ENCODE peak calls at places on chromosomes 1 and 21, in four cellular contexts. G, J, S and R are unnamed samples.

GRCh38 chr1:67716800-67717199 is 31.8 kb downstream of the GADD45A start:
- DNase-seq in G (peak), J (peak), S (no peak), R (no peak)

GRCh38 chr21:37338671-37339526 is 27.7 kb upstream of the DYRK1A start:
- DNase-seq in G (peak), J (peak), S (peak), R (peak)

GRCh38 chr1:71850515-71850914 is 431.8 kb downstream of the NEGR1 start:
- DNase-seq in J (peak), S (no peak), G (no peak), R (no peak)

GRCh38 chr1:111045033-111045722 is 81.5 kb upstream of the LRIF1 start:
- DNase-seq in J (no peak), G (peak), S (no peak), R (no peak)

GRCh38 chr1:244419004-244419403 is 32.7 kb downstream of the ADSS2 start:
- DNase-seq in S (no peak), G (peak), J (no peak), R (peak)

GRCh38 chr1:28602536-28603439 is 10.7 kb downstream of the RAB42 start:
- DNase-seq in G (peak), S (peak), J (peak), R (peak)

GRCh38 chr1:112803906-112804762 is 89.0 kb upstream of the PPM1J start:
- DNase-seq in S (peak), G (peak), J (peak), R (peak)

GRCh38 chr21:29078884-29079765 is 5.7 kb upstream of the CCT8 start:
- DNase-seq in J (peak), S (no peak), G (peak), R (no peak)

GRCh38 chr1:159831696-159832225 is 5.1 kb downstream of the SLAMF8 start:
- DNase-seq in J (no peak), G (no peak), S (no peak), R (no peak)

GRCh38 chr1:154607084-154607747 is 770 bp downstream of the ADAR start:
- DNase-seq in J (peak), S (no peak), G (peak), R (no peak)

GRCh38 chr1:192696082-192696481 is 60.1 kb downstream of the RGS13 start:
- DNase-seq in G (no peak), J (no peak), S (no peak), R (no peak)

GRCh38 chr1:47940779-47941178 is 56.4 kb downstream of the TRABD2B start:
- DNase-seq in J (peak), G (no peak), S (no peak), R (no peak)

GRCh38 chr1:153697873-153698647 is 19.6 kb downstream of the NPR1 start:
- DNase-seq in S (no peak), G (no peak), J (peak), R (no peak)

GRCh38 chr1:114559356-114559755 is 22.1 kb downstream of the BCAS2 start:
- DNase-seq in S (no peak), J (no peak), G (no peak), R (no peak)

GRCh38 chr1:47551971-47552528 is 114.2 kb downstream of the FOXD2 start:
- DNase-seq in J (no peak), G (no peak), S (no peak), R (no peak)

GRCh38 chr1:244322181-244322580 is 129.5 kb downstream of the ADSS2 start:
- DNase-seq in J (peak), G (no peak), S (no peak), R (no peak)

GRCh38 chr21:45496968-45497845 is 45.0 kb downstream of the SLC19A1 start:
- DNase-seq in S (no peak), G (no peak), J (no peak), R (no peak)

GRCh38 chr1:158821723-158822122 is 9.4 kb upstream of the MNDA start:
- DNase-seq in J (no peak), G (no peak), S (no peak), R (no peak)

GRCh38 chr1:5724847-5725246 is 267.4 kb downstream of the NPHP4 start:
- DNase-seq in S (no peak), J (no peak), G (no peak), R (no peak)

GRCh38 chr1:146007048-146007784 is 10.8 kb upstream of the TXNIP start:
- DNase-seq in J (peak), S (peak), G (peak), R (peak)

GRCh38 chr21:42760977-42761751 is 107.7 kb downstream of the PDE9A start:
- DNase-seq in J (no peak), G (no peak), S (no peak), R (no peak)

GRCh38 chr1:224929335-224930237 is at the start of gene DNAH14:
- DNase-seq in J (peak), S (peak), G (peak), R (peak)

GRCh38 chr1:208601569-208601968 is 357.4 kb upstream of the PLXNA2 start:
- DNase-seq in S (no peak), G (no peak), J (no peak), R (no peak)

GRCh38 chr1:119097380-119097779 is 43.1 kb downstream of the WARS2 start:
- DNase-seq in S (peak), G (peak), J (peak), R (no peak)

GRCh38 chr1:36212782-36213181 is 11.5 kb upstream of the THRAP3 start:
- DNase-seq in J (no peak), G (no peak), S (no peak), R (no peak)

GRCh38 chr1:182806015-182806678 is 16.6 kb downstream of the NPL start:
- DNase-seq in S (no peak), G (peak), J (no peak), R (no peak)

GRCh38 chr1:202579806-202580205 is 130.4 kb downstream of the SYT2 start:
- DNase-seq in G (peak), J (peak), S (peak), R (no peak)

GRCh38 chr21:21688877-21689276 is 690.7 kb downstream of the NCAM2 start:
- DNase-seq in J (peak), S (peak), G (peak), R (no peak)

GRCh38 chr1:93080424-93080823 is 1.3 kb downstream of the MTF2 start:
- DNase-seq in S (peak), J (peak), G (peak), R (peak)

GRCh38 chr1:231420299-231420958 is 1.7 kb downstream of the EGLN1 start:
- DNase-seq in S (no peak), J (peak), G (peak), R (no peak)

GRCh38 chr1:218498061-218498938 is 153.2 kb downstream of the TGFB2 start:
- DNase-seq in J (peak), S (no peak), G (peak), R (no peak)

GRCh38 chr1:117336087-117336817 is 31.0 kb upstream of the MAN1A2 start:
- DNase-seq in J (no peak), S (no peak), G (peak), R (no peak)

GRCh38 chr1:241356519-241357365 is at the start of gene RGS7:
- DNase-seq in S (no peak), G (no peak), J (peak), R (no peak)

GRCh38 chr1:6025269-6026094 is 20.2 kb upstream of the KCNAB2 start:
- DNase-seq in S (no peak), G (no peak), J (no peak), R (peak)

GRCh38 chr21:36359185-36359584 is 26.0 kb upstream of the CHAF1B start:
- DNase-seq in J (no peak), S (no peak), G (no peak), R (no peak)

GRCh38 chr1:8408151-8408839 is 90.4 kb downstream of the SLC45A1 start:
- DNase-seq in G (peak), J (peak), S (peak), R (peak)

GRCh38 chr1:7551442-7551841 is 219.7 kb upstream of the VAMP3 start:
- DNase-seq in S (no peak), J (no peak), G (no peak), R (no peak)

GRCh38 chr21:32645261-32646182 is 33.3 kb upstream of the CFAP298 start:
- DNase-seq in S (no peak), G (no peak), J (no peak), R (no peak)

GRCh38 chr21:38913120-38913975 is 107.6 kb downstream of the ETS2 start:
- DNase-seq in J (peak), S (peak), G (peak), R (peak)

GRCh38 chr1:9881838-9882249 is 28.2 kb downstream of the CTNNBIP1 start:
- DNase-seq in G (peak), S (peak), J (peak), R (no peak)

DNA sequence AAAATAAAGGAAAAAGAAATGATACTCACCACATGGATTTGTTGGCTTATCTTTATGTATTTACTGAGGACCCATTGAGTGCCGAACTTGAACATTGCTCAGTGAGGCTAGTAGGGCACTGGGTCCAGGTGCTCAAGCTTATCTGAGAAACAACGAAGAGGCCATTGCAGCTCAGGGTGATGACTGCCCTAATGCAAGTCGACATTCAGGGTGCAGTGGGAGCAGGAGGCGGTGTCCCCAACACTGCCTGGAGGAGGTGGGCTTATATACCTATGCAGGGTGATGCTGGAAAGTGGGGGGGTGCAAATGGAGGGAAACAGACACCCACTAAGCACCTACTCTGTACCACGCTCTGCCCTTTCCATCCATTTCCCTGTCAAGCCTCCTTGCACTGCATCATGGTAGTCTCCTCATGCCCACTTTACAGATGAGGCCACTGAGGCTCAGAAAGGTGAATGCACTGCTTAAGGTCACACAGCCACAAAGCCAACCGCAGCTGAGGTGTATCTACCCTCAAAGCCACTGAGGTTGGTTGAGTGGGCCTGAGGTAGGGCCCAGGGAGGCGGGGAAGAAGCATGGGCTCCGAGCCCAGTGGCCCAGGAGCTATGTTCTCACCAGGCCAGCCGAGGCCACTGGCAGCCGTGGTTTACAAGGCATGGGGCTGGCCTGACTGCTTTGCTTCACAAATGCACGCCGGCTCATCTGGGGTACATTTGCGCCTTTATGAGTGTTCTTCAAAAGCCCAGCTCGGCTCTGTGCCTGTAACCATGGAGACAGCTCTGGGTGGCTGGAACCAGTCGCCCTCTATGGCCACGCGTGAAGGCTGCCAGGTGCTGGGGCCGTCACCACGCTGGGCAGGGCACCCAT is 103.8 kb downstream of the EPHB2 start:
- DNase-seq in S (no peak), J (peak), G (no peak), R (no peak)
- TF ChIP-seq CTCF in S (no peak), J (no peak), G (no peak), R (no peak)

GRCh38 chr1:150576794-150577556 is 2.4 kb downstream of the MCL1 start:
- DNase-seq in G (peak), S (no peak), J (no peak), R (no peak)

GRCh38 chr1:150576367-150576711 is 3.1 kb downstream of the MCL1 start:
- DNase-seq in S (no peak), G (no peak), J (no peak), R (no peak)

GRCh38 chr1:150575518-150576366 is 3.7 kb downstream of the MCL1 start:
- DNase-seq in J (peak), G (no peak), S (no peak), R (no peak)

GRCh38 chr1:150574260-150575071 is 4.9 kb downstream of the MCL1 start:
- DNase-seq in S (no peak), G (no peak), J (peak), R (no peak)

DNA sequence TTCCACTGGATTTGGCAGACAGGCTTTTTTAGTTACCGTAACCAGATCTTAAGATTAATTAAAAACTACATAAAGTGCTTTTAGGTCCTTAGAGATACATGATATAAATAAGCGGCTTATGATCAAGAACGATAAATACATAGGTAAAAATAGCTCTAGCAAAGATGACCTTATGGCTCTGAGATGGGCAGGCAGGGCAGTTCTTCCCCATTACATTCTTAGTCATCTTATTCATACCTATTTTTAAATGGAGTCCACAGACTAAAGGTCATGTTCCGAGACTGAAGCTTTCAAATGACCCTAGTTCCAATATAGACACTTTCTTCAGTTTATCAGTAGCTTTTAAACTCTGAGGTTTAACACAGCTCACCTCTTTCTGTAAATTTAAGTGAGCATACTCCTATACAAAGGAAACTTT is 4.3 kb downstream of the MCL1 start:
- DNase-seq in S (no peak), G (no peak), J (no peak), R (no peak)
- H3K4me3 ChIP-seq in S (peak), G (peak), J (peak), R (peak)

DNA sequence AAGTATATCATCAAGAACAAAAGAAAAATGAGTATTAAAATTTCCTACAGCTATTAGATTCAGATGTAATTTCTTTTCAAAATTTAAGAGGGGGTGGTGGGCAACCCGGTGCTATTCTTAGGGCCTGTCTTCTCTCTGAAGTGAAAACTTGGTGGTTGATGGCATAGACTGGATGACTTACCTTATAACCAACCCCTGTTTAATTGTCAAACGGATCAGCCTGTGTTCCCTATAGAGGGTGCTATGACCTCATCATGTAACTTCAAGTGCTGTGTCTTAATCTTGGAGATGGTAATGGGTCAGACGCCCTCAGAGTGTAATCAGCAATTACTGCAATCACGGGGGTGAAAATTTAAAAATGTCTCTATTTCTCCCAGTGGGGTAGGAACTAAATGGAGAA is 176.2 kb downstream of the PCP4 start:
- DNase-seq in J (no peak), S (no peak), G (no peak), R (no peak)
- TF ChIP-seq CTCF in J (no peak), S (no peak), G (no peak), R (no peak)

DNA sequence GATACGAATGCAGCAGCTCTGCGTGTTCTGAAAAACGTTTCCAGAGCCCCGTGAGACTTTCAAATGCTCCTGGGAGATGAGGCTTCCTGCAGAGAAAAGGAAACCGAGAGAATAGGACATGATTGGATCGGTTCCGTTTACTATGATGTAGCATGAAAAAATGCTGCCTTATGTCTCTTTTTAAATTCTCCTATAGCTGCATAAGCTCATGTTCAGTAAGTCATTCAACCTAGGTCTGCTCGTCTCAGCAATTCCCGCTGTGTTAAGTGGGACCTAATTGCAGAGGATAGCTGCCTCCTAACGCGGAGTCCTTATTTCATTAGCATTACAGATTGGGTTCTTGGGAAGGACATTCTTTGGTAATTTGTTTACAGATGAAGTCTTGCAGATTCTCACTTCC is 165.3 kb downstream of the GALNT2 start:
- DNase-seq in J (peak), S (no peak), G (no peak), R (no peak)
- H3K4me3 ChIP-seq in J (no peak), S (no peak), G (no peak), R (no peak)

DNA sequence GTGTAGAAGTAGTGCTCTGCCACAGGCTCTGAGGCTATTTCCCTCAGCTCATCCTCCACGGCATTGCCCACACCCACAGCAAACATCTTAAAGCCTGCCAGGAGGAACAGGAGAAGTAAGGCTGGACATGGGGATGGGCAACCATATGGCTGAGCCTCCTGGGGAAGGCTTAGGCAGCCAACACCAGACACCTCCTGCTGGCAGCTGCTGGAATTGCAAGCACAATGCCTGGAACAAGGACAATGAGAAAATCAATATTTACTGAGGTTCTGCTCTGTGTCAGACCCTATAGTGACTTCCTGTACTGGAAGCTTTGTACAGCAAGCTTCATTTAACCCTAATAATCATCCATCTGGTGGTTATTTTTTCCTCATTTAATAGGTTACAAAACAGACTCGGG is 8.2 kb downstream of the MATN1 start:
- DNase-seq in G (peak), J (no peak), S (no peak), R (no peak)
- TF ChIP-seq CTCF in G (peak), J (peak), S (peak), R (peak)

DNA sequence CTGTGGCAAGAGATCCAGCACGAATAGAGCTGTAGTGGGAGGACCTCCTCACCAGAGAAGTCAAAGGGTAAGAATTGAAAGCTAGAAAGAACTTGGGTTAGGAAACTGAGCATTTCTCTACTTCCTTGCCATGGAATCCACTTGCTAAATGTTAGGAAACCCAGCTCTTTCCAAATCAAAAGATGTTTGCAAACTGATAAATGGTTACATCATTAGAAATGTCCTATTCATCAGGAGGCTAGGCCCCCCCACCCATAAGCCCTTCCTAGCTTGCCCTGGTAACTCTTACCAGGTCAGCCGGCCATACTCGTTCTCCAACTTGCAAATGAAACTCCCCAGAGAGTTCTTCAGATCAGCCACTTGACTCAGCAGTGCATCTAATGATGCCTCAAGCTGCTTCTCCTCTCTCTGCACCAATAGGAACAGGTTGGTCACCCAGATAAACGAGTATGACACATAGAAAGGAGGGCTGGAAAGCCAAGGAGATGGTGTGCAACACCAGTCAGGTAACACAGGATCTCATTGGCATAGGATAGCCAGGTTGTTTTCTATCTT is 1.5 kb downstream of the MED8 start:
- DNase-seq in J (peak), G (peak), S (no peak), R (no peak)
- H3K4me3 ChIP-seq in J (peak), G (peak), S (peak), R (no peak)

DNA sequence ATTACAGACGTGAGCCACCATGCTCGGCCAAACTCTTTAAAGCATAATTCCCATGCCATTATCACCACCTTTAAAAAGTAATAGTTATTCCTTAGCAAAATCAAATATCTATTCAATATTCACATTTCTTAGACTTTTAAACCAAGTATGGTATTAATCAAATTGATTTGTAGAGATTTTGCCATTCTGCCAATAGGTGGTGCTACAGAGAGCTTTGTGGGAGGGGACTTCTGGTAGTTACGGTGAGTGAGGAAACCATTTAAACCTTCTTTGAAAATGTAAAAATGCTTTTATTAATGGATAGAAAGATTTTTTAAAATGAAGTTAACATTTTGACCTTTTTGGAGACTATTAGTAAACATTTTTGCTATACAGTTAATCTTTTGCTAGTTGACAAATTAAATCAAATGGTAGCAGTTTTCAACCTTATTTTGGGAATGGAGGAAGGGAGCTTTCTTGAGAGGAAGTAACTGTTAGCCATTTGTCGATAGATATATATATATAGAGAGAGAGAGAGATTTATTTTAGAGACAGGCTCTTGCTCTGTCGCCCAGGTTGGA is 19.3 kb downstream of the IARS2 start:
- DNase-seq in J (peak), G (peak), S (no peak), R (no peak)
- TF ChIP-seq CTCF in J (peak), G (peak), S (peak), R (peak)